ENCODE peak calls at places on chromosomes 11 and 22, in five cellular contexts. F is cardiac septum, M is NT2/D1, J is thyroid gland, L is aorta. I is an unnamed sample.

GRCh38 chr22:44442186-44442465 is 55.9 kb downstream of the RTL6 start:
- DNase-seq in L (no peak), F (no peak), J (no peak), M (no peak), I (peak)

GRCh38 chr11:86726118-86726748 is 53.8 kb upstream of the ME3 start:
- DNase-seq in J (no peak), F (no peak), L (no peak), M (no peak), I (no peak)

GRCh38 chr11:115659061-115659963 is 155.1 kb upstream of the CADM1 start:
- DNase-seq in M (no peak), F (no peak), L (peak), J (peak), I (no peak)

GRCh38 chr22:43148581-43148980 is 2.8 kb upstream of the TSPO start:
- DNase-seq in M (no peak), F (no peak), J (no peak), L (peak), I (no peak)

GRCh38 chr11:128731041-128731663 is 37.3 kb downstream of the FLI1 start:
- DNase-seq in J (peak), F (no peak), M (no peak), L (no peak), I (no peak)

GRCh38 chr11:17547932-17548331 is 873 bp downstream of the OTOG start:
- DNase-seq in J (no peak), F (peak), M (no peak), L (no peak), I (no peak)

GRCh38 chr11:19237813-19238212 is 2.9 kb downstream of the E2F8 start:
- DNase-seq in F (no peak), J (no peak), L (no peak), M (no peak), I (no peak)

GRCh38 chr11:72579816-72580647 is 94.2 kb downstream of the PDE2A start:
- DNase-seq in L (no peak), F (peak), M (no peak), J (no peak), I (peak)

GRCh38 chr22:20583471-20583922 is 76.1 kb downstream of the MED15 start:
- DNase-seq in L (no peak), J (peak), M (no peak), F (no peak), I (no peak)

GRCh38 chr11:77590194-77590591 is 440 bp downstream of the AQP11 start:
- DNase-seq in J (peak), M (no peak), L (no peak), F (no peak), I (no peak)

GRCh38 chr22:46866591-46866990 is 104.1 kb downstream of the TBC1D22A start:
- DNase-seq in J (no peak), F (no peak), L (no peak), M (peak), I (no peak)

GRCh38 chr22:37267128-37267587 is 15.2 kb upstream of the CYTH4 start:
- DNase-seq in M (no peak), J (peak), F (peak), L (peak), I (peak)

GRCh38 chr22:41380993-41381328 is 781 bp upstream of the TEF start:
- DNase-seq in L (peak), M (no peak), J (peak), F (no peak), I (peak)

GRCh38 chr11:121909571-121909970 is 206.4 kb downstream of the BLID start:
- DNase-seq in M (no peak), L (no peak), J (no peak), F (no peak), I (no peak)

GRCh38 chr22:20977516-20978170 is 4.5 kb upstream of the LZTR1 start:
- DNase-seq in F (no peak), M (no peak), L (no peak), J (no peak), I (peak)